ENCODE peak calls at places on chromosomes 1 and 21, in four cellular contexts. X is GM12878, P is K562, O is HepG2. M is an unnamed sample.

GRCh38 chr1:156797212-156797871 is 19.3 kb downstream of the SH2D2A start:
- DNase-seq in O (peak; percentile 55), P (peak; percentile 76), X (no peak), M (no peak)

GRCh38 chr1:97999320-97999719 is 78.5 kb upstream of the DPYD start:
- DNase-seq in P (no peak), O (no peak), X (no peak), M (no peak)

GRCh38 chr1:31302749-31303441 is 6.1 kb downstream of the ZCCHC17 start:
- DNase-seq in P (no peak), O (no peak), X (no peak), M (no peak)

GRCh38 chr1:154446292-154446691 is 41.1 kb downstream of the IL6R start:
- DNase-seq in P (no peak), X (no peak), O (no peak), M (no peak)

GRCh38 chr1:200888349-200888838 is 6.3 kb upstream of the INAVA start:
- DNase-seq in X (peak; percentile 85), O (peak; percentile 67), P (no peak), M (no peak)

GRCh38 chr21:38486221-38486620 is 12.1 kb downstream of the ERG start:
- DNase-seq in X (no peak), P (no peak), O (no peak), M (no peak)

GRCh38 chr21:46122241-46122671 is 24.3 kb downstream of the COL6A2 start:
- DNase-seq in P (no peak), X (no peak), O (no peak), M (no peak)

GRCh38 chr1:48793863-48794262 is 17.2 kb upstream of the BEND5 start:
- DNase-seq in O (no peak), X (peak; percentile 45), P (no peak), M (no peak)

GRCh38 chr1:162908780-162909179 is 47.8 kb upstream of the CCDC190 start:
- DNase-seq in X (no peak), P (no peak), O (no peak), M (no peak)

GRCh38 chr21:31397939-31398338 is 53.9 kb upstream of the TIAM1 start:
- DNase-seq in O (no peak), P (no peak), X (no peak), M (no peak)

GRCh38 chr1:226408285-226409184 is 642 bp upstream of the PARP1 start:
- DNase-seq in P (no peak), O (no peak), X (no peak), M (no peak)

GRCh38 chr1:201633811-201634210 is 94.9 kb downstream of the NAV1 start:
- DNase-seq in X (no peak), O (no peak), P (no peak), M (no peak)

GRCh38 chr1:229991104-229991513 is 75.9 kb upstream of the GALNT2 start:
- DNase-seq in P (no peak), X (no peak), O (no peak), M (no peak)

GRCh38 chr1:40394456-40395172 is 21.1 kb downstream of the SMAP2 start:
- DNase-seq in X (no peak), P (no peak), O (no peak), M (no peak)

GRCh38 chr21:15768045-15768601 is 38.3 kb downstream of the USP25 start:
- DNase-seq in P (no peak), X (no peak), O (no peak), M (no peak)

GRCh38 chr1:18828224-18828623 is 31.2 kb downstream of the TAS1R2 start:
- DNase-seq in P (no peak), O (no peak), X (no peak), M (no peak)

GRCh38 chr1:181779343-181779742 is 282.2 kb downstream of the ZNF648 start:
- DNase-seq in O (no peak), X (no peak), P (no peak), M (no peak)

GRCh38 chr1:40797668-40798010 is 14.1 kb downstream of the KCNQ4 start:
- DNase-seq in X (no peak), O (no peak), P (no peak), M (no peak)

GRCh38 chr1:245365621-245366020 is 210.8 kb downstream of the KIF26B start:
- DNase-seq in O (no peak), X (no peak), P (no peak), M (no peak)

GRCh38 chr1:109910123-109910962 is at the start of gene CSF1:
- DNase-seq in O (no peak), P (peak; percentile 92), X (peak; percentile 48), M (no peak)

GRCh38 chr1:60423181-60423780 is 349.7 kb upstream of the C1orf87 start:
- DNase-seq in X (no peak), O (no peak), P (no peak), M (no peak)

GRCh38 chr1:41360074-41361027 is 883 bp upstream of the FOXO6 start:
- DNase-seq in X (no peak), O (no peak), P (no peak), M (peak; percentile 57)

GRCh38 chr1:26378088-26378878 is 5.7 kb upstream of the ZNF683 start:
- DNase-seq in X (peak; percentile 73), O (no peak), P (peak; percentile 99), M (no peak)

GRCh38 chr1:69739181-69739580 is 171.5 kb downstream of the LRRC7 start:
- DNase-seq in P (no peak), O (no peak), X (no peak), M (no peak)

GRCh38 chr1:153355445-153356071 is 2.1 kb upstream of the S100A9 start:
- DNase-seq in O (peak; percentile 27), X (no peak), P (peak; percentile 62), M (peak; percentile 49)

GRCh38 chr1:37158113-37158749 is 123.9 kb upstream of the GRIK3 start:
- DNase-seq in X (no peak), O (no peak), P (no peak), M (peak; percentile 14)

GRCh38 chr21:26835027-26835713 is 10.0 kb downstream of the ADAMTS1 start:
- DNase-seq in X (no peak), P (no peak), O (no peak), M (no peak)

GRCh38 chr21:38269567-38269917 is 12.8 kb downstream of the KCNJ15 start:
- DNase-seq in P (no peak), O (no peak), X (peak; percentile 87), M (no peak)

GRCh38 chr1:157274698-157275534 is 136.7 kb upstream of the ETV3 start:
- DNase-seq in O (no peak), X (no peak), P (peak; percentile 33), M (no peak)

GRCh38 chr1:64956733-64957441 is 9.5 kb downstream of the JAK1 start:
- DNase-seq in X (peak; percentile 80), O (no peak), P (peak; percentile 39), M (no peak)

GRCh38 chr1:232226197-232226681 is 403.7 kb downstream of the SIPA1L2 start:
- DNase-seq in O (no peak), X (no peak), P (no peak), M (peak; percentile 68)

GRCh38 chr1:214330715-214331114 is 49.8 kb downstream of the SMYD2 start:
- DNase-seq in X (no peak), P (no peak), O (no peak), M (no peak)

GRCh38 chr1:89260575-89261275 is 11.9 kb downstream of the GBP5 start:
- DNase-seq in O (no peak), P (no peak), X (no peak), M (no peak)

GRCh38 chr1:193916452-193916851 is 730.0 kb upstream of the B3GALT2 start:
- DNase-seq in P (no peak), X (no peak), O (no peak), M (no peak)

GRCh38 chr1:89723863-89724262 is 90.9 kb downstream of the LRRC8C start:
- DNase-seq in O (no peak), P (no peak), X (no peak), M (no peak)

GRCh38 chr1:26469558-26469957 is 2.7 kb upstream of the HMGN2 start:
- DNase-seq in O (no peak), X (no peak), P (no peak), M (no peak)

GRCh38 chr1:200030791-200031190 is 3.3 kb downstream of the NR5A2 start:
- DNase-seq in X (no peak), P (no peak), O (no peak), M (no peak)

GRCh38 chr1:9443913-9444445 is 95.3 kb upstream of the SLC25A33 start:
- DNase-seq in X (no peak), P (no peak), O (no peak), M (no peak)

GRCh38 chr21:25639167-25639921 is at the start of gene JAM2:
- DNase-seq in X (no peak), P (no peak), O (no peak), M (no peak)

GRCh38 chr21:25638634-25639166 is 358 bp upstream of the JAM2 start:
- DNase-seq in X (peak; percentile 17), P (no peak), O (no peak), M (no peak)

GRCh38 chr21:25637846-25638245 is 1.2 kb upstream of the JAM2 start:
- DNase-seq in P (no peak), O (no peak), X (no peak), M (no peak)

GRCh38 chr21:25635310-25635709 is 3.7 kb upstream of the JAM2 start:
- DNase-seq in O (no peak), X (no peak), P (no peak), M (no peak)

DNA sequence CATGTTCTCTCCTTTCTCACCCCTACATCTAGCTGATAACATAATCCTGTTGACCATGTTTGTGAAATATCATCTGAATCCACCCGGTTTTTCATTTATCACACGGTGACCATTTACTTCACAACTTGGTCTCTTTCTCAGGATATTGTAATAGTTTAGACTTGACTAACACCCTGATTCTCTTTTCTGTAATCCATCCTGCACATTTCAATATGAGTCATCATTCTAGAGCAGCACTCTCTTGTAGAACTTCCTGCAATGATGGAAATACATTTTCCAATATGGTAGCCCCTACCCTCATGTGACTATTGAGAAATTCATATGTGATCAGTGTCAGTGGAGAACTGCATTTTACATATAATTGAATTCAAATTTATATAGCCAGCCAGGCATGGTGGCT is 2.3 kb upstream of the JAM2 start:
- DNase-seq in P (no peak), O (no peak), X (no peak), M (no peak)
- TF ChIP-seq BRCA1 in P (no peak), O (no peak), X (no peak), M (no peak)

GRCh38 chr1:210236840-210237409 is 4.3 kb downstream of the SERTAD4 start:
- DNase-seq in X (no peak), O (no peak), P (no peak), M (no peak)
- TF ChIP-seq SP1 in X (no peak), O (no peak), P (no peak), M (no peak)

GRCh38 chr21:34983680-34984086 is 65.4 kb downstream of the RUNX1 start:
- DNase-seq in O (no peak), P (peak; percentile 43), X (no peak), M (no peak)
- TF ChIP-seq YY1 in O (no peak), P (no peak), X (no peak), M (no peak)

GRCh38 chr1:3536796-3537195 is 74.5 kb downstream of the MEGF6 start:
- DNase-seq in X (no peak), O (no peak), P (no peak), M (no peak)

GRCh38 chr1:3533051-3534048 is 78.0 kb downstream of the MEGF6 start:
- DNase-seq in X (no peak), O (peak; percentile 13), P (peak; percentile 40), M (peak; percentile 65)

GRCh38 chr1:3535732-3536131 is 75.6 kb downstream of the MEGF6 start:
- DNase-seq in X (no peak), P (no peak), O (no peak), M (no peak)

GRCh38 chr1:3536395-3536794 is 74.9 kb downstream of the MEGF6 start:
- DNase-seq in P (no peak), O (no peak), X (no peak), M (no peak)

GRCh38 chr1:3534803-3535637 is 76.3 kb downstream of the MEGF6 start:
- DNase-seq in P (no peak), O (no peak), X (no peak), M (no peak)
- TF ChIP-seq BRCA1 in P (no peak), O (no peak), X (no peak), M (no peak)

GRCh38 chr1:21818661-21819060 is 6.6 kb downstream of the LDLRAD2 start:
- DNase-seq in P (peak; percentile 100), X (no peak), O (peak; percentile 48), M (no peak)
- TF ChIP-seq SP1 in P (peak; percentile 3), X (no peak), O (no peak), M (no peak)

M was measured in H1.